ENCODE peak calls at places on chromosome 21, in five cellular contexts. M is stimulated activated CD8-positive, alpha-beta memory T cell treated with anti-CD3 and anti-CD28 coated beads, Interleukin-4, amount 100 ng/mL, for 1 hour; I is kidney glomerular epithelial cell; A is neuronal stem cell; L is HFF-Myc. U is an unnamed sample.

GRCh38 chr21:45041351-45041805 is 33.0 kb upstream of the ADARB1 start:
- DNase-seq in I (no peak), M (no peak), L (no peak), A (no peak), U (no peak)

GRCh38 chr21:43835061-43835460 is 30.0 kb upstream of the AGPAT3 start:
- DNase-seq in I (no peak), L (no peak), M (no peak), A (no peak), U (no peak)

GRCh38 chr21:35210093-35210492 is 161.0 kb upstream of the RUNX1 start:
- DNase-seq in L (no peak), A (no peak), I (no peak), M (no peak), U (no peak)

GRCh38 chr21:38806153-38806941 is 618 bp downstream of the ETS2 start:
- DNase-seq in I (no peak), A (peak), L (no peak), M (no peak), U (no peak)

GRCh38 chr21:45504021-45504515 is 38.2 kb downstream of the SLC19A1 start:
- DNase-seq in L (no peak), I (no peak), A (no peak), M (no peak), U (no peak)

GRCh38 chr21:38440746-38441145 is 57.5 kb downstream of the ERG start:
- DNase-seq in I (peak), M (no peak), L (no peak), A (peak), U (peak)

GRCh38 chr21:36700961-36701911 is 2.3 kb downstream of the SIM2 start:
- DNase-seq in M (no peak), I (no peak), A (peak), L (no peak), U (no peak)

GRCh38 chr21:36792505-36792967 is 93.6 kb downstream of the SIM2 start:
- DNase-seq in I (no peak), M (no peak), L (no peak), A (no peak), U (no peak)

GRCh38 chr21:19228241-19228640 is 824.7 kb upstream of the TMPRSS15 start:
- DNase-seq in L (no peak), A (no peak), M (no peak), I (no peak), U (no peak)

GRCh38 chr21:20997308-20997632 is 939 bp upstream of the NCAM2 start:
- DNase-seq in L (no peak), A (peak), I (no peak), M (no peak), U (no peak)

GRCh38 chr21:38159355-38159754 is 97.4 kb upstream of the KCNJ15 start:
- DNase-seq in A (peak), M (peak), L (peak), I (peak), U (peak)

GRCh38 chr21:14923468-14923867 is 141.3 kb downstream of the NRIP1 start:
- DNase-seq in A (no peak), L (no peak), M (no peak), I (no peak), U (no peak)

U was measured in ACHN.